ENCODE peak calls at places on chromosomes 4 and X, in six cellular contexts. One of them, this sample, is unnamed. For H3K4me1 and H3K9me3, the result is how much of the 10 kb centered on the place peaks cover.

GRCh38 chr4:104418313-104418712 is 76.4 kb downstream of the CXXC4 start:
- DNase-seq in spleen: no peak
- DNase-seq in neural progenitor cell: no peak
- DNase-seq in mammary epithelial cell: peak
- DNase-seq in left lung: no peak
- DNase-seq in body of pancreas: no peak
- DNase-seq in this sample: no peak

GRCh38 chrX:155071694-155072215 is 447 bp downstream of the BRCC3 start:
- DNase-seq in left lung: no peak
- DNase-seq in mammary epithelial cell: no peak
- DNase-seq in body of pancreas: no peak
- DNase-seq in spleen: peak
- DNase-seq in neural progenitor cell: peak
- DNase-seq in this sample: no peak

GRCh38 chr4:1323635-1324442 is 23.2 kb upstream of the UVSSA start:
- DNase-seq in body of pancreas: no peak
- DNase-seq in spleen: peak
- DNase-seq in left lung: no peak
- DNase-seq in neural progenitor cell: no peak
- DNase-seq in mammary epithelial cell: peak
- DNase-seq in this sample: no peak

GRCh38 chrX:119686087-119686639 is 6.8 kb downstream of the SEPTIN6 start:
- DNase-seq in body of pancreas: no peak
- DNase-seq in left lung: no peak
- DNase-seq in mammary epithelial cell: no peak
- DNase-seq in neural progenitor cell: no peak
- DNase-seq in spleen: peak
- DNase-seq in this sample: no peak

GRCh38 chrX:101958139-101958538 is 26.3 kb upstream of the ZMAT1 start:
- DNase-seq in spleen: no peak
- DNase-seq in body of pancreas: no peak
- DNase-seq in left lung: no peak
- DNase-seq in neural progenitor cell: no peak
- DNase-seq in mammary epithelial cell: peak
- DNase-seq in this sample: no peak

GRCh38 chr4:183611210-183611830 is 47.7 kb downstream of the RWDD4 start:
- DNase-seq in left lung: no peak
- DNase-seq in mammary epithelial cell: peak
- DNase-seq in neural progenitor cell: no peak
- DNase-seq in spleen: no peak
- DNase-seq in body of pancreas: no peak
- DNase-seq in this sample: no peak

GRCh38 chrX:63932006-63932405 is 147.0 kb upstream of the ARHGEF9 start:
- DNase-seq in neural progenitor cell: no peak
- DNase-seq in spleen: no peak
- DNase-seq in left lung: no peak
- DNase-seq in body of pancreas: no peak
- DNase-seq in mammary epithelial cell: no peak
- DNase-seq in this sample: no peak

GRCh38 chr4:4327652-4328121 is 37.6 kb downstream of the ZBTB49 start:
- DNase-seq in mammary epithelial cell: no peak
- DNase-seq in left lung: no peak
- DNase-seq in body of pancreas: no peak
- DNase-seq in spleen: peak
- DNase-seq in neural progenitor cell: peak
- DNase-seq in this sample: peak

GRCh38 chr4:42412251-42412650 is 15.0 kb downstream of the SHISA3 start:
- DNase-seq in spleen: no peak
- DNase-seq in mammary epithelial cell: no peak
- DNase-seq in neural progenitor cell: no peak
- DNase-seq in left lung: no peak
- DNase-seq in body of pancreas: no peak
- DNase-seq in this sample: no peak

GRCh38 chr4:2286904-2287593 is 25.1 kb upstream of the MXD4 start:
- DNase-seq in spleen: peak
- DNase-seq in body of pancreas: no peak
- DNase-seq in neural progenitor cell: peak
- DNase-seq in mammary epithelial cell: no peak
- DNase-seq in left lung: peak
- DNase-seq in this sample: peak

GRCh38 chr4:137678796-137679195 is 146.5 kb upstream of the PCDH18 start:
- DNase-seq in spleen: no peak
- DNase-seq in neural progenitor cell: no peak
- DNase-seq in left lung: no peak
- DNase-seq in mammary epithelial cell: no peak
- DNase-seq in body of pancreas: no peak
- DNase-seq in this sample: no peak

GRCh38 chr4:185082549-185082948 is 60.5 kb upstream of the SLC25A4 start:
- DNase-seq in neural progenitor cell: no peak
- DNase-seq in body of pancreas: no peak
- DNase-seq in left lung: no peak
- DNase-seq in mammary epithelial cell: no peak
- DNase-seq in spleen: no peak
- DNase-seq in this sample: no peak

GRCh38 chr4:153127773-153128494 is 76.3 kb upstream of the TRIM2 start:
- DNase-seq in mammary epithelial cell: peak
- DNase-seq in neural progenitor cell: peak
- DNase-seq in left lung: peak
- DNase-seq in body of pancreas: peak
- DNase-seq in spleen: peak
- DNase-seq in this sample: peak

GRCh38 chrX:45781901-45782553 is 581.4 kb upstream of the DIPK2B start:
- DNase-seq in body of pancreas: no peak
- DNase-seq in mammary epithelial cell: peak
- DNase-seq in spleen: no peak
- DNase-seq in neural progenitor cell: peak
- DNase-seq in left lung: no peak
- DNase-seq in this sample: no peak

GRCh38 chr4:125115476-125115875 is 199.3 kb upstream of the FAT4 start:
- DNase-seq in left lung: no peak
- DNase-seq in body of pancreas: no peak
- DNase-seq in spleen: no peak
- DNase-seq in mammary epithelial cell: no peak
- DNase-seq in neural progenitor cell: no peak
- DNase-seq in this sample: no peak

GRCh38 chr4:154590329-154591006 is at the start of gene FGA:
- DNase-seq in neural progenitor cell: peak
- DNase-seq in spleen: no peak
- DNase-seq in mammary epithelial cell: no peak
- DNase-seq in left lung: no peak
- DNase-seq in body of pancreas: no peak
- DNase-seq in this sample: peak

GRCh38 chrX:130746709-130747347 is 156.2 kb downstream of the ENOX2 start:
- DNase-seq in body of pancreas: no peak
- DNase-seq in left lung: no peak
- DNase-seq in mammary epithelial cell: no peak
- DNase-seq in neural progenitor cell: no peak
- DNase-seq in spleen: no peak
- DNase-seq in this sample: no peak

GRCh38 chr4:112183252-112183651 is 38.0 kb downstream of the FAM241A start:
- DNase-seq in spleen: no peak
- DNase-seq in left lung: no peak
- DNase-seq in body of pancreas: no peak
- DNase-seq in neural progenitor cell: no peak
- DNase-seq in mammary epithelial cell: peak
- DNase-seq in this sample: no peak

GRCh38 chr4:156191382-156191781 is 237.7 kb upstream of the CTSO start:
- DNase-seq in neural progenitor cell: no peak
- DNase-seq in spleen: no peak
- DNase-seq in left lung: no peak
- DNase-seq in body of pancreas: no peak
- DNase-seq in mammary epithelial cell: no peak
- DNase-seq in this sample: no peak

GRCh38 chr4:69759189-69759604 is 1.2 kb downstream of the SULT1B1 start:
- DNase-seq in left lung: no peak
- DNase-seq in body of pancreas: no peak
- DNase-seq in spleen: no peak
- DNase-seq in mammary epithelial cell: no peak
- DNase-seq in neural progenitor cell: no peak
- DNase-seq in this sample: peak

GRCh38 chrX:38847903-38848230 is 46.6 kb downstream of the MID1IP1 start:
- DNase-seq in left lung: no peak
- DNase-seq in spleen: no peak
- DNase-seq in mammary epithelial cell: no peak
- DNase-seq in neural progenitor cell: no peak
- DNase-seq in body of pancreas: no peak
- DNase-seq in this sample: no peak

GRCh38 chrX:70422886-70423336 is at the start of gene GDPD2:
- DNase-seq in neural progenitor cell: peak
- DNase-seq in body of pancreas: peak
- DNase-seq in left lung: no peak
- DNase-seq in spleen: no peak
- DNase-seq in mammary epithelial cell: no peak
- DNase-seq in this sample: peak

GRCh38 chr4:24781999-24782745 is 13.2 kb upstream of the SOD3 start:
- DNase-seq in spleen: no peak
- DNase-seq in left lung: no peak
- DNase-seq in body of pancreas: no peak
- DNase-seq in mammary epithelial cell: no peak
- DNase-seq in neural progenitor cell: no peak
- DNase-seq in this sample: no peak

GRCh38 chr4:87947381-87948160 is 27.9 kb upstream of the SPP1 start:
- DNase-seq in left lung: no peak
- DNase-seq in mammary epithelial cell: no peak
- DNase-seq in body of pancreas: no peak
- DNase-seq in spleen: no peak
- DNase-seq in neural progenitor cell: no peak
- DNase-seq in this sample: no peak

GRCh38 chrX:72352786-72353185 is 47.1 kb upstream of the CITED1 start:
- DNase-seq in left lung: no peak
- DNase-seq in spleen: no peak
- DNase-seq in mammary epithelial cell: no peak
- DNase-seq in neural progenitor cell: no peak
- DNase-seq in body of pancreas: no peak
- DNase-seq in this sample: no peak

GRCh38 chrX:148412006-148412405 is 88.4 kb upstream of the AFF2 start:
- DNase-seq in left lung: no peak
- DNase-seq in mammary epithelial cell: peak
- DNase-seq in body of pancreas: no peak
- DNase-seq in spleen: no peak
- DNase-seq in neural progenitor cell: no peak
- DNase-seq in this sample: no peak

GRCh38 chr4:184959309-184959708 is 59.0 kb upstream of the HELT start:
- DNase-seq in mammary epithelial cell: no peak
- DNase-seq in neural progenitor cell: no peak
- DNase-seq in body of pancreas: no peak
- DNase-seq in spleen: no peak
- DNase-seq in left lung: no peak
- DNase-seq in this sample: no peak

GRCh38 chrX:19602866-19603620 is 87.7 kb upstream of the MAP3K15 start:
- DNase-seq in neural progenitor cell: no peak
- DNase-seq in spleen: no peak
- DNase-seq in body of pancreas: no peak
- DNase-seq in left lung: no peak
- DNase-seq in mammary epithelial cell: peak
- DNase-seq in this sample: no peak

GRCh38 chr4:135948797-135949196 is 1583.5 kb downstream of the PCDH18 start:
- DNase-seq in mammary epithelial cell: no peak
- DNase-seq in body of pancreas: no peak
- DNase-seq in left lung: no peak
- DNase-seq in neural progenitor cell: no peak
- DNase-seq in spleen: no peak
- DNase-seq in this sample: no peak

GRCh38 chr4:165537028-165537648 is 158.3 kb downstream of the CPE start:
- DNase-seq in left lung: no peak
- DNase-seq in spleen: no peak
- DNase-seq in mammary epithelial cell: peak
- DNase-seq in neural progenitor cell: peak
- DNase-seq in body of pancreas: no peak
- DNase-seq in this sample: peak

DNA sequence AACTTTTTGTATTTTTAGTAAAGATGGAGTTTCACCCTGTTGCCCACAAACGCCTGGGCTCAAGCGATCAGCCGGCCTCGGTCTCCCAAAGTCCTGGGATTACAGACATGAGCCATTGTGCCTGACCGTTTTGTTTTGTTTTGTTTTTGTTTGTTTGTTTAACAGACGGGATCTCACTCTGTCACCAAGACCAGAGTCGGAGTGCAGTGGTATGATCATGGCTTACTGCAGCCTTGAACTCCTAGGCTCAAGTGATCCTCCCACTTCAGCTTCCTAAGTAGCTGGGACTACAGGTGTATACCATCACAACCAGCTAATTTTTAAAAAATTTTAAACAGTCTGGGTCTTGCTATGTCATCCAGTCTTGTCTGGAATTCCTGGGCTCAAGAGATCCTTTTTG is 53.5 kb downstream of the FNIP2 start:
- DNase-seq in spleen: no peak
- DNase-seq in neural progenitor cell: no peak
- DNase-seq in left lung: no peak
- DNase-seq in mammary epithelial cell: no peak
- DNase-seq in body of pancreas: no peak
- DNase-seq in this sample: no peak
- H3K4me1 ChIP-seq in spleen: under half
- H3K4me1 ChIP-seq in neural progenitor cell: under half
- H3K4me1 ChIP-seq in left lung: half or more
- H3K4me1 ChIP-seq in mammary epithelial cell: under half
- H3K4me1 ChIP-seq in body of pancreas: half or more
- H3K4me1 ChIP-seq in this sample: half or more

DNA sequence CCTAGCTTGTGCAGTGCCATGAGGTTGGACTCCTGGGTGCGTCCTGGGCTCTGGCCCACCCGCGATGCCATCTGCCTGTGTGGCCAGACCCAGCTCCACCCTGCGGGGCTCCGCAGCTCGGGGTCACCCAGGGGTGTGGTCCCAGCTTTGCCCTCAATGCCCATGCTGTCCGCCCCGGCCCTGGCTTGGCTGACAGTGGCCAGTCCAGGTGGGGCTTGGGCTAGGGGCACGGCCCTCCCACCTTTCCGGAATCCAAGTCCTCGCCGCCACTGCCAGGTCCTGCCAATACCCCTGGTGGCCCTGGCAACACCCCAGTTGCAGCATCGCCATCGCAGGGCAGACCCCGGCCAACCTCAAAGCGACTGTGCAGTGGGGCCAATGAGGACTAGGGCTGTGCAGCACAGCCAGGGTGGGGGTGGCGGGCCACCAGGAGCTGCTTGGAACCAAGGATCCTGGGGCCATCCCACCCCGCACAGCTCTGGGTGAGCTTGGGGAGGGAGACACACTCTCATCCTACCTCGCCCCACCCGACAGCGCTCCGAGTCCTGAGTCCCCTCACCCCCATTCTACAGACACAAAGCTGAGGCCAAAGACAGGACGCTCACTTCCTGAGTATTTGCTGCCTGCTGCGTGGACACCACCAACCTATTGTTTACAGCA is 80.9 kb downstream of the ZNF718 start:
- DNase-seq in spleen: no peak
- DNase-seq in neural progenitor cell: no peak
- DNase-seq in mammary epithelial cell: no peak
- DNase-seq in left lung: no peak
- DNase-seq in body of pancreas: no peak
- DNase-seq in this sample: no peak
- H3K9me3 ChIP-seq in spleen: under half
- H3K9me3 ChIP-seq in neural progenitor cell: under half
- H3K9me3 ChIP-seq in mammary epithelial cell: under half
- H3K9me3 ChIP-seq in left lung: half or more
- H3K9me3 ChIP-seq in body of pancreas: under half
- H3K9me3 ChIP-seq in this sample: under half

GRCh38 chr4:145936142-145937020 is 2.2 kb downstream of the ZNF827 start:
- DNase-seq in mammary epithelial cell: peak
- DNase-seq in spleen: peak
- DNase-seq in neural progenitor cell: peak
- DNase-seq in body of pancreas: peak
- DNase-seq in left lung: peak
- DNase-seq in this sample: peak
- TF ChIP-seq CTCF in mammary epithelial cell: no peak
- TF ChIP-seq CTCF in spleen: peak
- TF ChIP-seq CTCF in neural progenitor cell: peak
- TF ChIP-seq CTCF in body of pancreas: no peak
- TF ChIP-seq CTCF in left lung: no peak
- TF ChIP-seq CTCF in this sample: peak

GRCh38 chrX:103726477-103726876 is 15.8 kb downstream of the TMEM31 start:
- DNase-seq in left lung: no peak
- DNase-seq in body of pancreas: peak
- DNase-seq in mammary epithelial cell: no peak
- DNase-seq in spleen: no peak
- DNase-seq in neural progenitor cell: no peak
- DNase-seq in this sample: no peak
- H3K4me1 ChIP-seq in left lung: under half
- H3K4me1 ChIP-seq in body of pancreas: under half
- H3K4me1 ChIP-seq in mammary epithelial cell: under half
- H3K4me1 ChIP-seq in spleen: under half
- H3K4me1 ChIP-seq in neural progenitor cell: under half
- H3K4me1 ChIP-seq in this sample: under half

This sample was measured in Caco-2.